ENCODE peak calls at places on chromosome 20, in four cellular contexts. M is ovary, F is PC-9, R is OCI-LY7. K is an unnamed sample.
A peak's percentile ranks its signal among the peaks of the same experiment; 100 is the strongest.

GRCh38 chr20:36128463-36129176 is 25.9 kb upstream of the EPB41L1 start:
- DNase-seq in M (no peak), F (peak; percentile 25), R (no peak), K (no peak)

GRCh38 chr20:10541668-10542411 is 106.7 kb downstream of the SLX4IP start:
- DNase-seq in M (no peak), F (no peak), R (no peak), K (no peak)

GRCh38 chr20:60062431-60063336 is 104.5 kb downstream of the CDH26 start:
- DNase-seq in M (peak; percentile 19), F (no peak), R (no peak), K (no peak)

GRCh38 chr20:31605902-31606677 is 1.0 kb downstream of the ID1 start:
- DNase-seq in M (peak; percentile 32), F (no peak), R (no peak), K (no peak)

GRCh38 chr20:6471110-6471647 is 296.3 kb upstream of the BMP2 start:
- DNase-seq in M (no peak), F (no peak), R (no peak), K (no peak)

GRCh38 chr20:1632228-1632577 is 12.4 kb upstream of the SIRPB1 start:
- DNase-seq in M (no peak), F (no peak), R (no peak), K (no peak)

GRCh38 chr20:57156050-57156770 is 110.2 kb downstream of the BMP7 start:
- DNase-seq in M (no peak), F (no peak), R (no peak), K (no peak)

GRCh38 chr20:45946149-45946970 is 11.9 kb downstream of the PCIF1 start:
- DNase-seq in M (peak; percentile 89), F (peak; percentile 65), R (no peak), K (no peak)

GRCh38 chr20:1830240-1830639 is 65.0 kb upstream of the SIRPA start:
- DNase-seq in M (peak; percentile 25), F (peak; percentile 83), R (no peak), K (no peak)

GRCh38 chr20:46151936-46152335 is 33.8 kb downstream of the CD40 start:
- DNase-seq in M (no peak), F (peak; percentile 18), R (peak; percentile 32), K (no peak)

GRCh38 chr20:22453244-22454080 is 130.9 kb downstream of the FOXA2 start:
- DNase-seq in M (no peak), F (no peak), R (no peak), K (no peak)

GRCh38 chr20:22502731-22503191 is 81.6 kb downstream of the FOXA2 start:
- DNase-seq in M (no peak), F (no peak), R (no peak), K (no peak)

GRCh38 chr20:13085275-13085674 is 76.5 kb downstream of the SPTLC3 start:
- DNase-seq in M (no peak), F (no peak), R (no peak), K (no peak)

GRCh38 chr20:24059174-24059573 is 70.6 kb upstream of the GGTLC1 start:
- DNase-seq in M (no peak), F (no peak), R (no peak), K (no peak)

GRCh38 chr20:36941403-36941835 is 10.1 kb downstream of the SAMHD1 start:
- DNase-seq in M (peak; percentile 12), F (no peak), R (no peak), K (no peak)

GRCh38 chr20:22214296-22214695 is 370.1 kb downstream of the FOXA2 start:
- DNase-seq in M (no peak), F (no peak), R (peak; percentile 10), K (no peak)

GRCh38 chr20:31256959-31257358 is 505 bp upstream of the DEFB115 start:
- DNase-seq in M (no peak), F (no peak), R (no peak), K (no peak)

GRCh38 chr20:1212607-1213396 is 9.5 kb downstream of the C20orf202 start:
- DNase-seq in M (peak; percentile 39), F (peak; percentile 61), R (peak; percentile 56), K (no peak)

GRCh38 chr20:13783528-13783927 is 1.2 kb downstream of the ESF1 start:
- DNase-seq in M (no peak), F (no peak), R (no peak), K (no peak)

GRCh38 chr20:8853805-8854338 is 215.0 kb upstream of the PLCB4 start:
- DNase-seq in M (no peak), F (peak; percentile 24), R (peak; percentile 49), K (no peak)

GRCh38 chr20:24501764-24502163 is 32.3 kb downstream of the SYNDIG1 start:
- DNase-seq in M (no peak), F (no peak), R (no peak), K (no peak)

GRCh38 chr20:57259179-57260021 is 7.0 kb downstream of the BMP7 start:
- DNase-seq in M (no peak), F (no peak), R (no peak), K (no peak)

GRCh38 chr20:39222102-39222501 is 260.0 kb downstream of the DHX35 start:
- DNase-seq in M (no peak), F (no peak), R (no peak), K (no peak)

GRCh38 chr20:62120990-62121775 is 1.1 kb upstream of the LSM14B start:
- DNase-seq in M (no peak), F (no peak), R (peak; percentile 71), K (no peak)

GRCh38 chr20:17822039-17822438 is 122.3 kb downstream of the BANF2 start:
- DNase-seq in M (peak; percentile 40), F (peak; percentile 12), R (peak; percentile 30), K (no peak)

GRCh38 chr20:51484141-51484815 is 58.2 kb downstream of the NFATC2 start:
- DNase-seq in M (no peak), F (no peak), R (no peak), K (no peak)

GRCh38 chr20:53291548-53291947 is 302.1 kb downstream of the ZNF217 start:
- DNase-seq in M (no peak), F (no peak), R (peak; percentile 30), K (no peak)

GRCh38 chr20:13009682-13010406 is 1.1 kb downstream of the SPTLC3 start:
- DNase-seq in M (peak; percentile 28), F (peak; percentile 38), R (peak; percentile 71), K (peak; percentile 32)

GRCh38 chr20:51236396-51236795 is 213.5 kb upstream of the KCNG1 start:
- DNase-seq in M (no peak), F (no peak), R (no peak), K (no peak)

GRCh38 chr20:32589256-32589655 is 4.1 kb upstream of the NOL4L start:
- DNase-seq in M (no peak), F (peak; percentile 51), R (no peak), K (no peak)

GRCh38 chr20:61310954-61311353 is 58.9 kb downstream of the CDH4 start:
- DNase-seq in M (no peak), F (no peak), R (no peak), K (no peak)

GRCh38 chr20:58893355-58894151 is 41.0 kb downstream of the GNAS start:
- DNase-seq in M (no peak), F (no peak), R (no peak), K (no peak)

GRCh38 chr20:45450097-45450818 is 19.3 kb upstream of the WFDC2 start:
- DNase-seq in M (no peak), F (no peak), R (peak; percentile 79), K (no peak)

GRCh38 chr20:53033176-53033575 is 61.0 kb downstream of the TSHZ2 start:
- DNase-seq in M (no peak), F (no peak), R (no peak), K (no peak)

GRCh38 chr20:34923414-34923813 is 32.2 kb downstream of the GSS start:
- DNase-seq in M (no peak), F (no peak), R (no peak), K (no peak)
- H3K36me3 ChIP-seq in M (no peaks in the 10 kb centered on the region), F (peaks cover 83% of the 10 kb centered on the region), R (peaks cover 22% of the 10 kb centered on the region), K (peaks cover 10% of the 10 kb centered on the region)

GRCh38 chr20:11686900-11687543 is 230.7 kb upstream of the BTBD3 start:
- DNase-seq in M (no peak), F (no peak), R (no peak), K (no peak)
- H3K4me3 ChIP-seq in M (peak overlapping the region; percentile 26), F (no peak overlapping the region), R (no peak overlapping the region), K (no peak overlapping the region)

DNA sequence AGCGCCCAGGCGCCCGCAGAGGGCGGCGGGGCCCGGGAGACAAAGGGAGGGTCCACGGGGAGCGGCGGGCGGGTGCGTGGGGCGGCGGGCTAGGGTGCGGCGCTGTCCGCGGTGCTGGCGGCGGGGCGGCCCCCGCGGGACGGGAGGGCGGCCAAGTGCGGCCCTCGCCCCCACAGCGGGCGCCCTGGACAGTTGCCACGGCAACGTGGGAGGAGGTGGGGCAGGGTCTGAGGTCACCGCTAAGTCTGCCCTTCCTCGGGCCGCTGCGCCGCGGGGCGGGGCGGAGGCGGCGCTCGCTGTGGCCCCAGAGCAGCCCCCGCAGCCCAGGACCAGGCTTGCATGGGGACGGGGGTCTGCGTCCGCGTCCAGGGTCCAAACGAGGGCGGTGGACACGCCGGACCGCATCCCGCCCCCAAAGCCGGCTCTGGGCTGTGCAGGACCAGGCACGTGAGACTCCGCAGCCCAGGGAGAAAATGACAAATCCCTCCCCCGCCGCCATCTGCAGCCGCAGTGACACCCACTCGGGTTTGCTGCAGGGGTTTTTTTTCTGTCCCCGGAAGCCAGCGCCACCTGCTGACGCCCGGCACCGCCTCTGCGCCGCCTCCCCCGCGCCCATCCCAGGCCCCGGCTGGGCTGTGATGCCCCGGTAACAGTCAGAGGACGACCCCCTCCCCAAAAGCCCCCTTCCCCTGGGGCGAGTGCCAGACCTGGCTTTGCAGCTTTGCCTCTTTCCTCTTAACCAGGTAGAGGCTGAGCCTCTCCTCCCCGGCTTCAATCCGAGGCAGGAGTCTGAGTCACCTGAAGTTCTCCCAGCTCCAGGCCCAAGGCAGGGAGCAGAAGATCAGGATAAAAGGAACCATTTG is 36.8 kb downstream of the YTHDF1 start:
- DNase-seq in M (no peak), F (peak; percentile 34), R (peak; percentile 30), K (peak; percentile 72)
- TF ChIP-seq CTCF in M (no peak), F (peak; percentile 65), R (peak; percentile 74), K (peak; percentile 77)

GRCh38 chr20:19453781-19454310 is 241.4 kb downstream of the SLC24A3 start:
- DNase-seq in M (no peak), F (no peak), R (no peak), K (no peak)
- H3K36me3 ChIP-seq in M (no peaks in the 10 kb centered on the region), F (no peaks in the 10 kb centered on the region), R (no peaks in the 10 kb centered on the region), K (no peaks in the 10 kb centered on the region)

GRCh38 chr20:4776079-4776630 is 54.4 kb downstream of the PRND start:
- DNase-seq in M (no peak), F (no peak), R (no peak), K (no peak)
- H3K4me3 ChIP-seq in M (no peak overlapping the region), F (peak overlapping the region; percentile 36), R (no peak overlapping the region), K (no peak overlapping the region)

DNA sequence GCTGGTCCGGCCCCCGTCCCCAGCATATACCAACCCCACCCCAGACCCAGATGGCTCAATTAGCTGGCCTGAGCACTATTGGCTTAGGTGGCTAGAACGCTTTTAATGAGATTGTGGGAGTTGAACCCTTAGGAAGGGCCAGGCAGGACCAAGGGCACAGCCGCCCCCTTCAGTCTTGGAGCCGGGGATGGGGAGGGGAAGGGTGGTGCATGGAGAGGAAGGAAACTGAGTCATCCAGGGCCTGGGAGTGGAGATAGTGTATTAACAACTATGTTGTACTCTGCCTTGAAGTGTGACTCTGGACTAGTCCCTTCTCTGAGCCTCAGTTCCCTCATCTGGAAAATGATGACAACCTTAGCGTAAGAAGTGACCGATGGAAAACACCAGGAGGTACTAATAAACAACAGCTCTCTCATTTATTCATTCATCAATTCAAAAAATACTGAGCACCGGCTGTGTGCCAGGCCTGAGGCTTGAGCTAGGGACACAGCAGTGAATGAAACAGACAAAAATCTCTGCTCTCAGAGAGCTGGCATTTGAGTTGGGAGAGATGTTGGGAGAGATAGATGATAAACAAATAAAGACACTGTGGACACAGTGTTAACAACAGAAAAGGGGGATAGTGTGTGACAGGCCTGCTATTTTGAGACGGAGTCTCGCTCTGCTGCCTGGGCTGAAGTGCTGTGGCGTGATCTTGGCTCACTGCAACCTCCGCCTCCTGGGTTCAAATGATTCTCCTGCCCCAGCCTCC is 11.5 kb downstream of the PEDS1 start:
- DNase-seq in M (no peak), F (no peak), R (no peak), K (no peak)
- TF ChIP-seq CTCF in M (no peak), F (no peak), R (no peak), K (no peak)

K was measured in GM06990.